ENCODE peak calls at places on chromosomes 6 and 20, in five cellular contexts. V is NCI-H1092 treated with DMSO at 0.1 percent for 48 hours, L is nucleus accumbens, C is A549, D is myocyte. J is an unnamed sample.

GRCh38 chr20:58690351-58690750 is 2.2 kb upstream of the NPEPL1 start:
- DNase-seq in D (no peak), C (no peak), V (no peak), L (no peak), J (no peak)

GRCh38 chr20:17471606-17472187 is 59.5 kb downstream of the BFSP1 start:
- DNase-seq in D (no peak), L (no peak), C (no peak), V (peak), J (no peak)

GRCh38 chr6:168165373-168165772 is 86.4 kb upstream of the FRMD1 start:
- DNase-seq in V (no peak), C (no peak), D (no peak), L (no peak), J (no peak)

GRCh38 chr6:53429401-53429800 is 80.7 kb upstream of the ELOVL5 start:
- DNase-seq in D (no peak), V (no peak), C (no peak), L (no peak), J (no peak)

GRCh38 chr6:148869589-148869988 is 122.8 kb downstream of the UST start:
- DNase-seq in L (no peak), C (peak), V (no peak), D (peak), J (no peak)

GRCh38 chr6:12296255-12296573 is 6.1 kb downstream of the EDN1 start:
- DNase-seq in C (peak), L (no peak), V (no peak), D (peak), J (no peak)

GRCh38 chr6:85684809-85685171 is 42.1 kb upstream of the SYNCRIP start:
- DNase-seq in V (no peak), D (no peak), C (no peak), L (no peak), J (no peak)

GRCh38 chr6:24659547-24659946 is 7.2 kb downstream of the TDP2 start:
- DNase-seq in C (no peak), L (no peak), D (no peak), V (no peak), J (no peak)

GRCh38 chr6:90350689-90351554 is 54.3 kb upstream of the BACH2 start:
- DNase-seq in L (no peak), D (no peak), C (no peak), V (no peak), J (no peak)

GRCh38 chr6:28589234-28589951 is 63.7 kb downstream of the GPX5 start:
- DNase-seq in D (peak), V (no peak), L (peak), C (peak), J (no peak)

GRCh38 chr6:39068391-39068790 is 19.8 kb downstream of the GLP1R start:
- DNase-seq in D (no peak), V (no peak), L (no peak), C (no peak), J (no peak)

GRCh38 chr6:87308970-87309369 is 13.4 kb upstream of the SMIM8 start:
- DNase-seq in L (no peak), C (no peak), V (no peak), D (peak), J (no peak)

GRCh38 chr6:47323887-47324286 is 14.2 kb upstream of the TNFRSF21 start:
- DNase-seq in L (no peak), C (no peak), D (no peak), V (no peak), J (no peak)

GRCh38 chr6:13624871-13625288 is 9.7 kb downstream of the NOL7 start:
- DNase-seq in D (peak), L (no peak), C (peak), V (no peak), J (no peak)

GRCh38 chr20:24735263-24735662 is 213.8 kb upstream of the CST7 start:
- DNase-seq in D (no peak), C (no peak), V (no peak), L (no peak), J (no peak)

GRCh38 chr20:37649017-37649416 is 44.8 kb upstream of the CTNNBL1 start:
- DNase-seq in D (peak), V (no peak), L (no peak), C (no peak), J (no peak)

GRCh38 chr6:136378888-136379287 is 89.2 kb upstream of the BCLAF1 start:
- DNase-seq in V (no peak), L (no peak), D (no peak), C (no peak), J (no peak)

GRCh38 chr6:89173634-89174033 is 27.8 kb downstream of the PM20D2 start:
- DNase-seq in L (no peak), V (no peak), D (no peak), C (no peak), J (no peak)

GRCh38 chr20:48827880-48828733 is at the start of gene PREX1:
- DNase-seq in D (peak), V (peak), L (peak), C (peak), J (peak)

GRCh38 chr6:165732696-165733486 is 69.8 kb upstream of the PDE10A start:
- DNase-seq in L (no peak), V (no peak), C (no peak), D (no peak), J (no peak)

GRCh38 chr6:161890959-161891358 is 617.1 kb upstream of the AGPAT4 start:
- DNase-seq in L (no peak), D (no peak), V (no peak), C (no peak), J (peak)

GRCh38 chr20:23774081-23774480 is 23.3 kb upstream of the CST1 start:
- DNase-seq in C (no peak), L (no peak), D (no peak), V (no peak), J (no peak)

GRCh38 chr6:138404666-138405337 is 779 bp downstream of the HEBP2 start:
- DNase-seq in V (no peak), C (peak), L (no peak), D (no peak), J (peak)

GRCh38 chr6:82365011-82365751 is 1.6 kb downstream of the TPBG start:
- DNase-seq in L (no peak), C (peak), D (peak), V (peak), J (no peak)

GRCh38 chr6:53529324-53530036 is 15.4 kb downstream of the GCLC start:
- DNase-seq in V (no peak), D (no peak), C (no peak), L (no peak), J (no peak)

GRCh38 chr20:58623579-58624473 is 27.3 kb upstream of the STX16 start:
- DNase-seq in L (no peak), V (no peak), C (peak), D (peak), J (no peak)

J was measured in midbrain.